ENCODE peak calls at places on chromosomes 2 and 18, in ten cellular contexts. G is astrocyte, W is mammary epithelial cell, S is neural progenitor cell, U is fibroblast of lung, I is Peyer's patch, V is colonic mucosa, J is tibial nerve, D is heart left ventricle, O is thyroid gland. K is an unnamed sample.

GRCh38 chr2:30705056-30705455 is 102.2 kb downstream of the CAPN13 start:
- DNase-seq in G (no peak), W (no peak), S (no peak), U (no peak), I (peak; percentile 18), V (no peak), J (no peak), D (no peak), O (no peak), K (no peak)

GRCh38 chr18:68284236-68284635 is 430.7 kb downstream of the TMX3 start:
- DNase-seq in G (no peak), W (no peak), S (no peak), U (no peak), I (no peak), V (no peak), J (no peak), D (no peak), O (no peak), K (no peak)

GRCh38 chr18:56696966-56697365 is 45.8 kb downstream of the WDR7 start:
- DNase-seq in G (peak; percentile 20), W (peak; percentile 38), S (no peak), U (peak; percentile 15), I (no peak), V (no peak), J (no peak), D (no peak), O (no peak), K (no peak)

GRCh38 chr2:10819714-10820314 is 7.2 kb upstream of the PDIA6 start:
- DNase-seq in G (no peak), W (no peak), S (no peak), U (no peak), I (peak; percentile 8), V (no peak), J (no peak), D (no peak), O (no peak), K (no peak)

GRCh38 chr2:201233192-201234166 is 26.9 kb upstream of the CASP8 start:
- DNase-seq in G (peak; percentile 6), W (peak; percentile 93), S (no peak), U (peak; percentile 27), I (peak; percentile 95), V (peak; percentile 95), J (no peak), D (peak; percentile 63), O (peak; percentile 60), K (peak; percentile 75)

GRCh38 chr2:129765326-129766158 is 213.9 kb upstream of the RAB6C start:
- DNase-seq in G (no peak), W (no peak), S (no peak), U (no peak), I (no peak), V (no peak), J (no peak), D (no peak), O (no peak), K (no peak)

GRCh38 chr18:11859903-11860407 is 8.7 kb downstream of the CHMP1B start:
- DNase-seq in G (peak; percentile 85), W (peak; percentile 99), S (no peak), U (peak; percentile 88), I (peak; percentile 62), V (peak; percentile 45), J (no peak), D (no peak), O (peak; percentile 48), K (peak; percentile 63)

GRCh38 chr2:240319855-240320560 is 115.5 kb upstream of the GPC1 start:
- DNase-seq in G (peak; percentile 98), W (peak; percentile 93), S (peak; percentile 48), U (peak; percentile 98), I (no peak), V (no peak), J (no peak), D (no peak), O (peak; percentile 80), K (peak; percentile 53)

GRCh38 chr2:227460833-227461232 is 11.1 kb upstream of the AGFG1 start:
- DNase-seq in G (no peak), W (no peak), S (no peak), U (peak; percentile 60), I (no peak), V (no peak), J (no peak), D (no peak), O (no peak), K (no peak)

GRCh38 chr2:227462972-227463931 is 8.7 kb upstream of the AGFG1 start:
- DNase-seq in G (no peak), W (no peak), S (peak; percentile 35), U (no peak), I (no peak), V (no peak), J (no peak), D (no peak), O (no peak), K (no peak)

GRCh38 chr2:227460079-227460485 is 11.9 kb upstream of the AGFG1 start:
- DNase-seq in G (peak; percentile 95), W (peak; percentile 78), S (no peak), U (peak; percentile 97), I (no peak), V (no peak), J (no peak), D (no peak), O (no peak), K (no peak)

GRCh38 chr2:227462463-227462951 is 9.4 kb upstream of the AGFG1 start:
- DNase-seq in G (no peak), W (no peak), S (no peak), U (no peak), I (no peak), V (no peak), J (no peak), D (no peak), O (no peak), K (peak; percentile 25)

DNA sequence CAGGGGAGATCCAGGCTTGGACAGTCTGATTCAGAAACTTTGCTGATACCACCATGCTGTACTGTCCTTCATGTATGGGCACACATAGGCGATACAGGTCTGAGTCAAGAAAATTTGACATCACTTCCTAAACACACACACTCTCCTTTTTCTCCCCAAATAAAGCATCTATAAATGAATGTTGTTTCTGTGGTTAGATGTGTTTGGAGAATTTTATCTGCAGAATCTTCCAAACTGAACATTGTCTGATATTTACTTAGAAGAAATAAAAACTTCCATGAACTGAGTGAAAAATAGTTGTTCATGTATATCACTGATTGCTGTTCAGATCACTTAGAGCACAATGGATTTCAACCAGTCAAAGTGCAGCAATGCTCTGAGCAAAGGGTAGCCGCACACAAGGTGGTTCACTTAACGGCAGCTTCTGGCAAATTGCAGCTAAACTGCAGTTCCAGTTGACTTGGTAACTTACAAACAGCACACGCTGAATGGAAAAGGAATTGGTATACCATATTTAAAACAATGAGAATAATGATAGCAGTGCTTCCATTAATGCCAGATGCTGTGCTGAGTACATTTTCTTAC is 10.0 kb upstream of the AGFG1 start:
- DNase-seq in G (no peak), W (no peak), S (no peak), U (no peak), I (no peak), V (no peak), J (no peak), D (no peak), O (no peak), K (no peak)
- H3K4me1 ChIP-seq in G (peaks cover 20% of the 10 kb centered on the region), W (peaks cover 18% of the 10 kb centered on the region), S (peaks cover 9% of the 10 kb centered on the region), U (peaks cover 9% of the 10 kb centered on the region), I (peaks cover 5% of the 10 kb centered on the region), V (peaks cover 6% of the 10 kb centered on the region), J (no peaks in the 10 kb centered on the region), D (no peaks in the 10 kb centered on the region), O (no peaks in the 10 kb centered on the region), K (peaks cover 24% of the 10 kb centered on the region)

GRCh38 chr18:680392-680791 is 22.9 kb downstream of the TYMS start:
- DNase-seq in G (no peak), W (no peak), S (no peak), U (no peak), I (no peak), V (no peak), J (no peak), D (no peak), O (no peak), K (no peak)
- TF ChIP-seq CTCF in G (no peak), W (no peak), S (no peak), U (no peak), I (no peak), V (no peak), J (no peak), D (no peak), O (no peak), K (no peak)

DNA sequence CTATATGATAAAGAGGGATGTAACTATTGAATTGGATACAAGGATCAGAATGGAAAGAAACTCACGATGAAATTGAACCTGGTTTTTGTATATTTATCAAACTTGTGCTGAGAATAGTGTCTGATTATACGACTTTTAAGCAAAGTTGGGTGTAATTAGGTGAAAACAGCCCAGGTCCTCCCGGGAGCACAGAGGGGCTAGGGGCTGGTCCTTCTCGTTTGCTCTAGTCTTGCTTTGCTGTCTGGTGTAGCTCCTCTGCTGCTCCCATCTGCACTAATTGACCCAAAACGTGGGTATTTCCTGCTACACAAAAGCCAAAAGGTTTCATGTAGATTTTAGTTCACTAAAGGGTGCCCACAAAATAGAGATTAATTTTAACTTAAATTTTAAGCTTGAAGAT is 58.7 kb downstream of the HK2 start:
- DNase-seq in G (no peak), W (no peak), S (no peak), U (no peak), I (no peak), V (no peak), J (no peak), D (no peak), O (no peak), K (no peak)
- H3K4me1 ChIP-seq in G (peaks cover 29% of the 10 kb centered on the region), W (peaks cover 53% of the 10 kb centered on the region), S (no peaks in the 10 kb centered on the region), U (peaks cover 18% of the 10 kb centered on the region), I (no peaks in the 10 kb centered on the region), V (no peaks in the 10 kb centered on the region), J (no peaks in the 10 kb centered on the region), D (no peaks in the 10 kb centered on the region), O (no peaks in the 10 kb centered on the region), K (no peaks in the 10 kb centered on the region)

GRCh38 chr2:103963331-103963730 is 890.6 kb upstream of the POU3F3 start:
- DNase-seq in G (no peak), W (no peak), S (no peak), U (no peak), I (no peak), V (no peak), J (no peak), D (no peak), O (no peak), K (peak; percentile 4)

GRCh38 chr2:103960126-103960508 is 893.8 kb upstream of the POU3F3 start:
- DNase-seq in G (no peak), W (no peak), S (no peak), U (no peak), I (no peak), V (no peak), J (no peak), D (no peak), O (no peak), K (no peak)

DNA sequence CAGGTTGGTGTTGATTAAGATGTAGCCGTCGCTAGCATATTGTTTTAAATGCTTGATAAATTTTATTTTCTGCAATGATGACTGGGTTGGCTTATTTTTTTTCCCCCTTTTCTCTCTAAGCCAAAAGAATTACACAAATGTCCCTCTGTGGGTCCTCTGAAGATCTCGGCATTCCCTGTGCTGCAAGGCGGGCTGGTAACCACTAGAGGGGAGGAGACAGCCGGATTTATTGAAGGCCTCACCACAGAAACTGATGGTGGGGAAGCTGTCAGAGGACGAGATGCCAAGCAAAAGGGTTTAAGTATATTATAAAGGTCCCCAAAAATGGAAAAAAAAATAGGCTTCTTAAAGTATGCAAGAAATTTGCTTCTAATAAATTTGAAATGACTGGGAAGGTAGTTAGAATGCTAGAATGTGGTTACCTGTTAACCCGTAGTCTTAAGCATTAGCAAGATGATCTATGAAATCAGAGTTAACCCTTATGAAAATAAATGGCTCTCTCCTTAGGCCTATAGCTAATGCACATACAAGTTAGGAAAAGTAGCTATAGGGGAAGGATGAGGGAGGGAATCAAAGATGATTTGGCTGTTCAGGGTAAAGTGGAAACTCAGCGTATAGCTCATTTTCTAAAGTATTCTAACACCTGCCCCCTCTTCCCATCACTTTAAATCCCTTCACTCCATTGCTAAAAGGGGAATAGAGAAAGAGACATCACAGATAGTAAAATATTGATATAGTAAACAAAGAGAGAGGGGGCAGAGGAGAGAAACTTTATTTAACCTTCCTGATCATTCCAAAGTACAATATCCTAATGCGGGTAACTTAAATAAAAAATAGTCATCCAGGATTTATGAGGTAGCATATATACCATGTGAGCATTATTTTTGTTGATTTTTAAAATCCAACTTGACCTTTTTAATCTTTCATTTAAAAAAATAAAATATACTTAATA is 894.5 kb upstream of the POU3F3 start:
- DNase-seq in G (peak; percentile 12), W (no peak), S (peak; percentile 76), U (peak; percentile 34), I (no peak), V (no peak), J (peak; percentile 13), D (no peak), O (peak; percentile 44), K (peak; percentile 76)
- TF ChIP-seq CTCF in G (peak; percentile 88), W (peak; percentile 26), S (peak; percentile 86), U (no peak), I (peak; percentile 44), V (no peak), J (peak; percentile 43), D (peak; percentile 20), O (no peak), K (peak; percentile 79)